ENCODE peak calls at places on chromosomes 16 and 17, in six cellular contexts. O is fibroblast of gingiva; Q is CD8-positive, alpha-beta T cell; X is ovary; F is HFFc6; Y is transverse colon. G is an unnamed sample.
A peak's percentile ranks its signal among the peaks of the same experiment; 100 is the strongest.

GRCh38 chr17:65172511-65173136 is 35.5 kb downstream of the RGS9 start:
- DNase-seq in O (no peak), Q (no peak), X (no peak), F (no peak), Y (no peak), G (no peak)

GRCh38 chr16:15899538-15900100 is 11.2 kb upstream of the CEP20 start:
- DNase-seq in O (peak; percentile 33), Q (no peak), X (peak; percentile 12), F (peak; percentile 76), Y (peak; percentile 61), G (peak; percentile 85)

GRCh38 chr16:1435921-1436697 is 5.2 kb downstream of the PERCC1 start:
- DNase-seq in O (no peak), Q (no peak), X (no peak), F (no peak), Y (no peak), G (no peak)

GRCh38 chr16:50369133-50369804 is 481 bp upstream of the BRD7 start:
- DNase-seq in O (no peak), Q (no peak), X (no peak), F (no peak), Y (no peak), G (no peak)

GRCh38 chr17:6654816-6655731 is 3.5 kb downstream of the C17orf100 start:
- DNase-seq in O (no peak), Q (no peak), X (no peak), F (no peak), Y (peak; percentile 58), G (no peak)

GRCh38 chr17:40307001-40307690 is 1.8 kb upstream of the RARA start:
- DNase-seq in O (peak; percentile 86), Q (peak; percentile 21), X (peak; percentile 50), F (peak; percentile 56), Y (no peak), G (no peak)

GRCh38 chr17:20302191-20302917 is 165.0 kb downstream of the LGALS9B start:
- DNase-seq in O (no peak), Q (no peak), X (peak; percentile 61), F (no peak), Y (no peak), G (no peak)

GRCh38 chr16:23957287-23957686 is 121.5 kb downstream of the PRKCB start:
- DNase-seq in O (no peak), Q (no peak), X (no peak), F (no peak), Y (no peak), G (no peak)

GRCh38 chr16:55179858-55180585 is 144.0 kb upstream of the IRX6 start:
- DNase-seq in O (no peak), Q (no peak), X (no peak), F (no peak), Y (no peak), G (no peak)

GRCh38 chr16:2799852-2800226 is 1.6 kb downstream of the PRSS41 start:
- DNase-seq in O (no peak), Q (no peak), X (no peak), F (no peak), Y (peak; percentile 83), G (no peak)

GRCh38 chr16:6735631-6736030 is 597.0 kb upstream of the RBFOX1 start:
- DNase-seq in O (no peak), Q (no peak), X (no peak), F (no peak), Y (no peak), G (no peak)

GRCh38 chr16:85347213-85347591 is 234.9 kb upstream of the CIBAR2 start:
- DNase-seq in O (no peak), Q (no peak), X (no peak), F (no peak), Y (no peak), G (no peak)